ENCODE peak calls at places on chromosomes 5 and 9, in seven cellular contexts. M is GM12878, Z is HCT116, J is SK-N-SH, T is H1, Q is HepG2, I is K562. G is an unnamed sample.

GRCh38 chr9:113875917-113876805 is at the start of gene ZNF618:
- DNase-seq in T (peak; percentile 67), I (peak; percentile 72), J (peak; percentile 91), M (no peak), Z (no peak), Q (no peak), G (peak; percentile 75)

GRCh38 chr9:16715404-16715803 is 155.1 kb downstream of the BNC2 start:
- DNase-seq in J (no peak), Z (no peak), T (no peak), M (no peak), Q (no peak), I (no peak), G (no peak)

GRCh38 chr5:176662371-176663333 is 15.4 kb downstream of the TSPAN17 start:
- DNase-seq in Z (no peak), J (peak; percentile 86), Q (no peak), I (no peak), T (no peak), M (no peak), G (no peak)

GRCh38 chr9:16048129-16048528 is 495.3 kb downstream of the CCDC171 start:
- DNase-seq in M (no peak), T (no peak), I (no peak), J (no peak), Q (no peak), Z (no peak), G (no peak)

GRCh38 chr5:9034671-9035070 is 511.2 kb downstream of the SEMA5A start:
- DNase-seq in J (peak; percentile 20), T (no peak), I (no peak), Z (no peak), Q (no peak), M (no peak), G (no peak)

GRCh38 chr5:170985486-170985885 is 123.7 kb downstream of the RANBP17 start:
- DNase-seq in I (no peak), M (no peak), Q (no peak), J (no peak), T (no peak), Z (no peak), G (no peak)

GRCh38 chr5:124996764-124997077 is 250.3 kb upstream of the ZNF608 start:
- DNase-seq in Q (no peak), M (no peak), Z (no peak), T (no peak), J (no peak), I (no peak), G (no peak)

GRCh38 chr5:141149812-141150211 is at the start of gene PCDHB6:
- DNase-seq in I (no peak), Z (no peak), M (no peak), T (peak; percentile 60), Q (peak; percentile 56), J (peak; percentile 76), G (peak; percentile 86)

GRCh38 chr5:119512277-119512676 is 60.0 kb downstream of the HSD17B4 start:
- DNase-seq in Q (no peak), I (no peak), M (no peak), Z (no peak), J (no peak), T (no peak), G (no peak)

GRCh38 chr9:117644133-117644532 is 60.1 kb upstream of the TLR4 start:
- DNase-seq in Q (no peak), Z (no peak), I (no peak), J (no peak), T (no peak), M (no peak), G (no peak)

GRCh38 chr5:52867809-52868208 is 80.1 kb downstream of the ITGA1 start:
- DNase-seq in I (no peak), Q (no peak), T (no peak), M (no peak), Z (no peak), J (no peak), G (no peak)

GRCh38 chr5:175747539-175748060 is 89.7 kb downstream of the HRH2 start:
- DNase-seq in T (peak; percentile 23), Z (no peak), M (no peak), J (no peak), Q (no peak), I (no peak), G (no peak)

GRCh38 chr5:156411-157072 is 34.8 kb upstream of the LRRC14B start:
- DNase-seq in T (peak; percentile 41), I (no peak), Z (no peak), Q (no peak), M (no peak), J (no peak), G (no peak)

GRCh38 chr9:21830589-21830988 is 28.2 kb downstream of the MTAP start:
- DNase-seq in Z (no peak), T (no peak), J (no peak), M (no peak), Q (no peak), I (no peak), G (no peak)

GRCh38 chr9:23683476-23684095 is 142.5 kb downstream of the ELAVL2 start:
- DNase-seq in T (no peak), M (no peak), I (no peak), Z (no peak), Q (no peak), J (no peak), G (no peak)

GRCh38 chr5:149268928-149269557 is 2.6 kb upstream of the AFAP1L1 start:
- DNase-seq in I (peak; percentile 77), T (no peak), M (no peak), J (peak; percentile 73), Q (peak; percentile 49), Z (peak; percentile 55), G (peak; percentile 79)

GRCh38 chr5:142816577-142816976 is 46.4 kb downstream of the ARHGAP26 start:
- DNase-seq in I (no peak), Z (no peak), T (no peak), J (no peak), M (no peak), Q (no peak), G (peak; percentile 26)

GRCh38 chr9:22158983-22159382 is 149.9 kb upstream of the CDKN2B start:
- DNase-seq in Q (peak; percentile 85), M (no peak), J (no peak), Z (peak; percentile 7), I (no peak), T (no peak), G (no peak)

GRCh38 chr9:135602789-135603481 is 36.4 kb downstream of the GLT6D1 start:
- DNase-seq in M (no peak), J (peak; percentile 68), Q (no peak), I (peak; percentile 73), T (peak; percentile 86), Z (peak; percentile 29), G (peak; percentile 70)
- TF ChIP-seq JUND in M (no peak), J (no peak), Q (no peak), I (no peak), T (no peak), Z (no peak), G (no peak)

GRCh38 chr5:93723005-93723404 is 18.4 kb downstream of the POU5F2 start:
- DNase-seq in T (no peak), Q (no peak), I (no peak), M (no peak), J (no peak), Z (no peak), G (no peak)
- TF ChIP-seq JUND in T (no peak), Q (no peak), I (no peak), M (no peak), J (no peak), Z (no peak), G (no peak)

DNA sequence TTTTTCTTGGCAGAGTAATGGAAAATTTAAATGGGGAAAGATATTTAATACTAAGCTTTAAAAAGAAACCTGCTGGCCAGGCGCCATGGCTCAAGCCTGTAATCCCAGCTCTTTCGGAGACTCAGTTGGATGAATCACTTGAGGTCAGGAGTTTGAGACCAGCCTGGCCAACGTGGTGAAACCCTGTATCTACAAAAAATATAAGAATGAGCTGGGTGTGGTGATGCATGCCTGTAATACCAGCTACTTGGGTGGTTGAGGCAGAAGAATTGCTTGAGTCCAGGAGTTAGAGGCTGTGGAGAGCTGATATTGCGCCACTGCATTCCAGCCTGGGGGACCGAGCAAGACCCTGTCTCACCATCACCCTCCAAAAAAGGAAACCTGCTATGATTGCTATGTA is 32.8 kb downstream of the TUT7 start:
- DNase-seq in Q (no peak), J (no peak), T (no peak), Z (no peak), I (no peak), M (no peak), G (no peak)
- TF ChIP-seq JUND in Q (no peak), J (no peak), T (no peak), Z (no peak), I (no peak), M (no peak), G (no peak)

DNA sequence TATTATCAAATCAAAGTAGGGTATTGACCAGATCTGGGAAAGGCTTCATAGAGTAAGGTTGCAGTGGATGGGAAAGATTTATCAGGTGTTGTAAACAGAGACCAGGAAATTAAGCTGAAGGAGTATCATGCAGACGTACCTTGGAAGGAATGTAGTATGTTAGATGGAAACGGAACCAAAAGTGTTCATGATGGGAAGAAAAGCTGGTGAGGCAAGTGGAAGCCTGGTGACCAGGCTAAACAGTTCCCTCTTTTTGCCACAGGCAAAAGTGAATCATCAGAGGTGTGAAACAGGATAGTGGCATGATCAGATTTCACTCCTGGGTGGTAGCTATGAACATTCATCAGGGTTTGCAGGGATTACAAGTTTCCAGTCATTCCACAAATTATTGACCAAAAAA is 780.1 kb upstream of the DMAC1 start:
- DNase-seq in J (no peak), M (no peak), Z (no peak), Q (no peak), T (no peak), I (no peak), G (no peak)
- TF ChIP-seq JUND in J (no peak), M (no peak), Z (no peak), Q (no peak), T (no peak), I (no peak), G (no peak)

G was measured in T47D.